ENCODE peak calls at places on chromosomes 1 and 21, in six cellular contexts. R, P, T, B, N and Z are unnamed samples.

GRCh38 chr1:110672753-110673108 is 2.0 kb downstream of the KCNA3 start:
- DNase-seq in T (no peak), R (no peak), N (no peak), P (no peak), B (no peak), Z (no peak)

GRCh38 chr1:116731439-116731838 is 22.8 kb upstream of the CD2 start:
- DNase-seq in B (no peak), T (no peak), N (no peak), P (no peak), R (no peak), Z (no peak)

GRCh38 chr1:7145947-7146346 is 360.7 kb downstream of the CAMTA1 start:
- DNase-seq in R (no peak), B (no peak), P (no peak), T (no peak), N (peak; percentile 61), Z (no peak)

GRCh38 chr1:27564264-27564579 is 39.7 kb downstream of the AHDC1 start:
- DNase-seq in P (no peak), T (no peak), R (no peak), N (no peak), B (no peak), Z (no peak)

GRCh38 chr1:222370911-222371717 is 176.8 kb downstream of the HHIPL2 start:
- DNase-seq in B (no peak), R (no peak), N (no peak), T (no peak), P (no peak), Z (no peak)

GRCh38 chr21:15058718-15059316 is 6.0 kb downstream of the NRIP1 start:
- DNase-seq in P (peak; percentile 60), B (no peak), T (peak; percentile 30), N (peak; percentile 78), R (no peak), Z (no peak)

GRCh38 chr1:226706664-226707063 is 32.4 kb downstream of the ITPKB start:
- DNase-seq in T (no peak), N (peak; percentile 99), P (no peak), R (no peak), B (no peak), Z (no peak)

GRCh38 chr1:166920561-166921475 is 44.8 kb upstream of the TADA1 start:
- DNase-seq in R (no peak), B (no peak), N (no peak), T (peak; percentile 73), P (no peak), Z (peak; percentile 29)

GRCh38 chr21:29334717-29335428 is 36.2 kb downstream of the BACH1 start:
- DNase-seq in B (no peak), N (no peak), R (no peak), P (no peak), T (no peak), Z (no peak)